ENCODE peak calls at places on chromosome 12, in eight cellular contexts. G is iris pigment epithelial cell; K is stomach; J is kidney glomerular epithelial cell; D is thyroid gland; L is NCI-H2029; A is IMR-90; H is stimulated activated effector memory CD8-positive, alpha-beta T cell treated with anti-CD3 and anti-CD28 coated beads, Interleukin-12 subunit alpha, Interleukin-12 subunit beta, amount 100 ng/mL, for 72 hours. U is an unnamed sample.

GRCh38 chr12:7645395-7646177 is 20.1 kb downstream of the APOBEC1 start:
- DNase-seq in G (peak), K (no peak), J (peak), D (no peak), L (no peak), A (peak), H (peak), U (peak)

GRCh38 chr12:93453633-93454032 is 11.9 kb upstream of the UBE2N start:
- DNase-seq in G (peak), K (no peak), J (peak), D (no peak), L (no peak), A (peak), H (no peak), U (no peak)

GRCh38 chr12:111033281-111034147 is 113.1 kb upstream of the MYL2 start:
- DNase-seq in G (no peak), K (no peak), J (no peak), D (no peak), L (no peak), A (no peak), H (no peak), U (no peak)

GRCh38 chr12:113221181-113221996 is at the start of gene TPCN1:
- DNase-seq in G (peak), K (peak), J (peak), D (peak), L (peak), A (peak), H (peak), U (peak)

GRCh38 chr12:6829532-6830220 is 1.5 kb downstream of the P3H3 start:
- DNase-seq in G (no peak), K (no peak), J (no peak), D (no peak), L (no peak), A (peak), H (no peak), U (no peak)

GRCh38 chr12:130375888-130376287 is 38.2 kb downstream of the PIWIL1 start:
- DNase-seq in G (no peak), K (no peak), J (no peak), D (no peak), L (no peak), A (no peak), H (no peak), U (no peak)

GRCh38 chr12:92398565-92399309 is 253.1 kb upstream of the BTG1 start:
- DNase-seq in G (peak), K (no peak), J (no peak), D (no peak), L (no peak), A (no peak), H (no peak), U (no peak)

GRCh38 chr12:106358410-106359241 is 1.1 kb downstream of the POLR3B start:
- DNase-seq in G (peak), K (peak), J (peak), D (no peak), L (no peak), A (peak), H (no peak), U (no peak)

GRCh38 chr12:123905319-123905925 is 67.2 kb downstream of the CCDC92 start:
- DNase-seq in G (peak), K (peak), J (peak), D (peak), L (peak), A (peak), H (peak), U (peak)

GRCh38 chr12:93104535-93104934 is 175.4 kb upstream of the EEA1 start:
- DNase-seq in G (no peak), K (no peak), J (no peak), D (no peak), L (no peak), A (no peak), H (no peak), U (no peak)

GRCh38 chr12:110916295-110916875 is 4.0 kb downstream of the MYL2 start:
- DNase-seq in G (peak), K (no peak), J (no peak), D (no peak), L (no peak), A (no peak), H (no peak), U (no peak)

GRCh38 chr12:101356794-101357193 is 50.8 kb downstream of the ARL1 start:
- DNase-seq in G (no peak), K (no peak), J (no peak), D (no peak), L (no peak), A (no peak), H (no peak), U (no peak)

GRCh38 chr12:42590324-42590934 is 883 bp upstream of the PRICKLE1 start:
- DNase-seq in G (no peak), K (no peak), J (peak), D (peak), L (no peak), A (no peak), H (no peak), U (no peak)

GRCh38 chr12:101839324-101840283 is 8.8 kb upstream of the GNPTAB start:
- DNase-seq in G (peak), K (peak), J (peak), D (peak), L (peak), A (peak), H (peak), U (no peak)

GRCh38 chr12:3218150-3218845 is 141.1 kb downstream of the TSPAN9 start:
- DNase-seq in G (peak), K (peak), J (no peak), D (peak), L (peak), A (peak), H (no peak), U (no peak)

GRCh38 chr12:10111451-10111850 is 12.7 kb upstream of the CLEC1A start:
- DNase-seq in G (no peak), K (no peak), J (no peak), D (no peak), L (no peak), A (no peak), H (no peak), U (no peak)

GRCh38 chr12:111745201-111745600 is 21.5 kb upstream of the ALDH2 start:
- DNase-seq in G (no peak), K (no peak), J (no peak), D (no peak), L (no peak), A (no peak), H (no peak), U (no peak)

GRCh38 chr12:74906224-74906623 is 303.4 kb downstream of the KCNC2 start:
- DNase-seq in G (no peak), K (no peak), J (no peak), D (no peak), L (no peak), A (no peak), H (no peak), U (no peak)

GRCh38 chr12:15931590-15932053 is 20.5 kb downstream of the DERA start:
- DNase-seq in G (peak), K (no peak), J (no peak), D (no peak), L (no peak), A (no peak), H (no peak), U (no peak)

GRCh38 chr12:52695039-52695438 is 8.3 kb downstream of the KRT77 start:
- DNase-seq in G (no peak), K (no peak), J (no peak), D (no peak), L (no peak), A (no peak), H (no peak), U (no peak)

GRCh38 chr12:52036587-52037171 is 14.6 kb upstream of the NR4A1 start:
- DNase-seq in G (peak), K (peak), J (no peak), D (peak), L (peak), A (peak), H (peak), U (peak)

GRCh38 chr12:50059440-50060119 is 2.2 kb downstream of the ASIC1 start:
- DNase-seq in G (peak), K (no peak), J (no peak), D (no peak), L (no peak), A (peak), H (peak), U (no peak)

GRCh38 chr12:15757553-15758255 is 31.5 kb downstream of the EPS8 start:
- DNase-seq in G (peak), K (peak), J (peak), D (no peak), L (no peak), A (peak), H (no peak), U (no peak)

GRCh38 chr12:75722714-75723200 is 211.3 kb upstream of the KRR1 start:
- DNase-seq in G (peak), K (no peak), J (peak), D (peak), L (peak), A (peak), H (no peak), U (peak)

GRCh38 chr12:45279916-45280547 is 64.1 kb downstream of the ANO6 start:
- DNase-seq in G (no peak), K (no peak), J (no peak), D (no peak), L (no peak), A (no peak), H (no peak), U (no peak)